ENCODE peak calls at places on chromosome 22, in seven cellular contexts. Q is PC-9, E is omental fat pad, W is fibroblast of mammary gland, H is AG04450, T is A549, O is HL-60. A is an unnamed sample.

GRCh38 chr22:37086184-37086583 is 23.3 kb downstream of the TMPRSS6 start:
- DNase-seq in Q (no peak), E (no peak), W (no peak), H (no peak), T (no peak), O (no peak), A (no peak)

GRCh38 chr22:46750861-46751260 is 11.6 kb upstream of the TBC1D22A start:
- DNase-seq in Q (peak; percentile 61), E (no peak), W (no peak), H (no peak), T (no peak), O (no peak), A (no peak)

GRCh38 chr22:49037701-49038245 is 789.9 kb downstream of the BRD1 start:
- DNase-seq in Q (no peak), E (no peak), W (no peak), H (no peak), T (no peak), O (no peak), A (no peak)

GRCh38 chr22:48432721-48433518 is 1394.8 kb downstream of the BRD1 start:
- DNase-seq in Q (no peak), E (no peak), W (no peak), H (no peak), T (peak; percentile 10), O (no peak), A (no peak)

GRCh38 chr22:30228509-30229359 is 17.8 kb downstream of the LIF start:
- DNase-seq in Q (peak; percentile 99), E (no peak), W (no peak), H (no peak), T (peak; percentile 82), O (no peak), A (no peak)

GRCh38 chr22:46545041-46545796 is 7.8 kb upstream of the CELSR1 start:
- DNase-seq in Q (no peak), E (no peak), W (peak; percentile 17), H (no peak), T (no peak), O (no peak), A (no peak)

GRCh38 chr22:46915978-46916730 is 153.7 kb downstream of the TBC1D22A start:
- DNase-seq in Q (no peak), E (peak; percentile 16), W (no peak), H (no peak), T (no peak), O (no peak), A (no peak)

GRCh38 chr22:23563111-23563510 is 17.0 kb downstream of the IGLL1 start:
- DNase-seq in Q (no peak), E (no peak), W (no peak), H (no peak), T (no peak), O (no peak), A (no peak)

GRCh38 chr22:33919591-33920501 is at the start of gene LARGE1:
- DNase-seq in Q (no peak), E (no peak), W (no peak), H (no peak), T (peak; percentile 3), O (no peak), A (peak; percentile 27)

GRCh38 chr22:41197046-41197807 is 7.9 kb upstream of the L3MBTL2 start:
- DNase-seq in Q (peak; percentile 62), E (peak; percentile 57), W (peak; percentile 27), H (no peak), T (peak; percentile 57), O (peak; percentile 74), A (peak; percentile 30)

GRCh38 chr22:17717708-17718107 is 56.6 kb downstream of the BID start:
- DNase-seq in Q (no peak), E (no peak), W (peak; percentile 28), H (no peak), T (no peak), O (no peak), A (peak; percentile 66)

GRCh38 chr22:44931077-44931540 is 78.7 kb downstream of the PHF21B start:
- DNase-seq in Q (no peak), E (no peak), W (peak; percentile 0), H (no peak), T (no peak), O (no peak), A (peak; percentile 14)

GRCh38 chr22:27933186-27933983 is 14.3 kb upstream of the PITPNB start:
- DNase-seq in Q (no peak), E (no peak), W (no peak), H (no peak), T (no peak), O (no peak), A (no peak)

GRCh38 chr22:41229215-41229614 is 11.5 kb downstream of the CHADL start:
- DNase-seq in Q (no peak), E (no peak), W (no peak), H (no peak), T (no peak), O (no peak), A (no peak)

GRCh38 chr22:36239401-36240171 is at the start of gene APOL2:
- DNase-seq in Q (peak; percentile 91), E (peak; percentile 65), W (peak; percentile 93), H (peak; percentile 83), T (peak; percentile 85), O (peak; percentile 92), A (peak; percentile 98)

GRCh38 chr22:33883561-33883960 is 36.7 kb downstream of the LARGE1 start:
- DNase-seq in Q (peak; percentile 80), E (no peak), W (no peak), H (no peak), T (no peak), O (no peak), A (no peak)

GRCh38 chr22:27219036-27219435 is 561.6 kb downstream of the MIAT start:
- DNase-seq in Q (no peak), E (no peak), W (no peak), H (no peak), T (no peak), O (no peak), A (no peak)

GRCh38 chr22:19910180-19910744 is 31.3 kb upstream of the COMT start:
- DNase-seq in Q (no peak), E (no peak), W (no peak), H (no peak), T (no peak), O (no peak), A (no peak)
- TF ChIP-seq CTCF in Q (no peak), E (no peak), W (no peak), H (no peak), T (no peak), O (no peak), A (no peak)

DNA sequence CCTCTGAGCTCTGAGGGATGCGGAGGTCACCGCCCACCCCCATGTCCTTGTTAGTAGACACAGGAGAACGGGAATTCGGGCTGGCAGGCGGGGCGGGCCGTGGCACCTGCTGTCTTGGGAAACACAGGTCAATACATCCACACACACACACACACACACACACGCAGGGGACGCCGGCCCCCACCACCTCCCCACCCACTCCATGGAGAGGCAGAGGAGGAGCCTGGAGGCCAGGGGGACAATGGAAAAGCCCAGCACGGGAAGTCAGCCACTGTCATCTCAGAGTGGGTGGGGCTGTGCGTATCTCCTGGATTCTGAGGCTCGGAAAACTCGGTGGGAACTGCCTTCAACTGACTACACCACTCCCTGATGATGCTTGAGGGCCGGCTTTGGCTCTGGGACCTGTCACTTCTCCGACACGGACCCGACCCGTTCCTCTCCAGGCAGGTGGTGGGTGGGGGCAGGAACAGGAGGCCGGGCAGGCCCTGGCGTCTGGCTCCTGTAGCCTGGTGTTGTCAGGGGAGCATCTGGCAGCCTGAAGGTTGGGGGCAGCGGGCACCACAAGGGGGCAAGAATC is 18.5 kb upstream of the TMEM184B start:
- DNase-seq in Q (peak; percentile 24), E (no peak), W (no peak), H (no peak), T (no peak), O (no peak), A (no peak)
- TF ChIP-seq CTCF in Q (no peak), E (no peak), W (no peak), H (no peak), T (no peak), O (no peak), A (no peak)

DNA sequence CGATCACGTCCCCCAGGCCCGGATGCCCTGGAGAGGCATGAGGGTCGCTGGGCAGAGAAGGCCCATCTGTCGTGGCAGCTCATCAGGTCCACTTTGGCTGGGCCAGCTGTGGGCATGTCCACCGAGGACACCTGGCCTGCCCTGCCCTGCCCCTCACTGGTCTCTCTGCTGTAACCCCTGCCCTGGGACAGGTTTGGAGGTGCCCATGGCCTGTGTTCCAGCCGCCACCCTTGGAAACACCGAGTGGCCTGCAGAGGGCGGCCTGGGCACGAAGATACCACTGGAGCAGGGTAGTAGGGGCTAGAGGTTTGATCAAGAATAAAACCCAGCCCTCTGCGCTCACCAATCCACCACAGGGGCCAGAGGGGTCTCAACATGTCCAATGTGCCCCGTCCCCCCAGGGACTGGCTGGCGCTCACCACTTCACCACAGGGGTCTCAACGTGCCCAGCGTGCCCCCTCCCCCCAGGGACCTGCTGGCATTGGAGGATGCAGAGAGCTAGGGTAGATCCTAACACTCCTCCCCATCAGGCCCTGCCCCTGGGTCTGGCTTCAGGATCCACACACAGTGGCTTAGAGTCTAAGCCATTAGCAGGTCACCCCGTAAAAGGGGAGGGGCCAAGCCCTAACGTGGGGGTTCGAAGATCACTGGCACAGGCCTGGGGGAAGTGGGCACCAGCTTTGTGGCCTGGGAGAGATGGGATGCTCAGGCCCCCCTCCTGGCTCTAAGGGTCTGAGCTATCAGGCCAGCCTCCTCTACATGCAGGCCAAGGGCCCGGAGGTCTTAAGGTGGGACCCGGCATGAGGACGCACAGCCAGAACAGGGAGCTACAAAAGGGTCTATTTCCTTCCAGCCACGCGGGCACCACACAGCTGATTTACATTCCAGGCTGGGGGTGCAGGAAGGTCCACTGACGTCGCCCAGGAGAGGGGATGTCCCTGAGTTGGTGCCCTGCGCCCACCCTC is 1.3 kb upstream of the HDAC10 start:
- DNase-seq in Q (peak; percentile 74), E (peak; percentile 64), W (peak; percentile 59), H (no peak), T (peak; percentile 67), O (peak; percentile 77), A (peak; percentile 70)
- TF ChIP-seq CTCF in Q (peak; percentile 91), E (no peak), W (peak; percentile 68), H (peak; percentile 70), T (peak; percentile 57), O (peak; percentile 33), A (peak; percentile 75)

DNA sequence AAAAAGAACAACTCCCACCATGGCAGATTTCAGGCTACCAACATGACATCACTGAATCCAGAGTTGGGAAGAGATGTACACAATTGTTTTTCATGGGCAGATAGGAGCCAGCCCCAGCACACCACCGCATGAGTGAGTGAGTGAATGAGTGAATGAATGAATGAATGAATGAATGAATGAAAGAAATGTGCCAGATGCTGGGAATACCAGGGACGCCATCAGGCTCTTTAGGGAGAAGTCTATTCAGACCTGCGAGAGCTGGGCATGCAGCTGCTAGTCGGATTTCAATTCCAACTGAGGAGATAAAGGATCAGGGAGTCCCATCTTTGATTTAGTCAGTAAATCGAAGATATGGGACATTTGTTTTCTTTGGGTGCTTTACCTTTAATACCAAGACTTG is 15.3 kb upstream of the FAM83F start:
- DNase-seq in Q (no peak), E (no peak), W (no peak), H (no peak), T (no peak), O (no peak), A (no peak)
- TF ChIP-seq CTCF in Q (no peak), E (no peak), W (no peak), H (no peak), T (no peak), O (no peak), A (no peak)